ENCODE peak calls at places on chromosome 3, in four cellular contexts. R is HepG2, S is body of pancreas, F is mammary epithelial cell. Q is an unnamed sample.

GRCh38 chr3:122030381-122031122 is 8.5 kb upstream of the ILDR1 start:
- DNase-seq in R (no peak), S (no peak), F (no peak), Q (peak; percentile 54)

GRCh38 chr3:149018247-149018646 is 26.9 kb downstream of the GYG1 start:
- DNase-seq in R (peak; percentile 91), S (no peak), F (no peak), Q (no peak)

GRCh38 chr3:22691407-22691806 is 511.7 kb upstream of the UBE2E2 start:
- DNase-seq in R (no peak), S (no peak), F (no peak), Q (no peak)

GRCh38 chr3:4583441-4583840 is 90.3 kb downstream of the ITPR1 start:
- DNase-seq in R (no peak), S (no peak), F (no peak), Q (no peak)

GRCh38 chr3:114213669-114214541 is 23.5 kb downstream of the ZNF80 start:
- DNase-seq in R (no peak), S (no peak), F (no peak), Q (peak; percentile 80)

GRCh38 chr3:196541684-196542445 is 26.5 kb downstream of the WDR53 start:
- DNase-seq in R (no peak), S (no peak), F (no peak), Q (no peak)

GRCh38 chr3:66362541-66362941 is 138.3 kb downstream of the LRIG1 start:
- DNase-seq in R (no peak), S (no peak), F (no peak), Q (no peak)

GRCh38 chr3:35900079-35900478 is 260.8 kb downstream of the ARPP21 start:
- DNase-seq in R (no peak), S (no peak), F (no peak), Q (no peak)

GRCh38 chr3:187328691-187329090 is 37.2 kb upstream of the MASP1 start:
- DNase-seq in R (no peak), S (no peak), F (no peak), Q (no peak)

GRCh38 chr3:129525341-129525968 is 3.0 kb upstream of the RHO start:
- DNase-seq in R (no peak), S (no peak), F (peak; percentile 36), Q (no peak)

GRCh38 chr3:8506611-8507061 is 5.0 kb downstream of the LMCD1 start:
- DNase-seq in R (no peak), S (no peak), F (no peak), Q (no peak)

GRCh38 chr3:99172736-99173657 is 271.5 kb upstream of the DCBLD2 start:
- DNase-seq in R (peak; percentile 54), S (peak; percentile 54), F (peak; percentile 60), Q (peak; percentile 3)

GRCh38 chr3:183540501-183541234 is 14.8 kb downstream of the KLHL6 start:
- DNase-seq in R (no peak), S (no peak), F (no peak), Q (peak; percentile 67)

GRCh38 chr3:130508970-130509369 is 8.0 kb upstream of the COL6A6 start:
- DNase-seq in R (no peak), S (no peak), F (no peak), Q (no peak)

GRCh38 chr3:185966655-185967054 is 28.8 kb upstream of the TRA2B start:
- DNase-seq in R (peak; percentile 91), S (no peak), F (no peak), Q (no peak)

GRCh38 chr3:142209655-142210054 is 15.7 kb downstream of the GK5 start:
- DNase-seq in R (no peak), S (no peak), F (peak; percentile 47), Q (no peak)

GRCh38 chr3:5194801-5195509 is 7.4 kb downstream of the EDEM1 start:
- DNase-seq in R (peak; percentile 67), S (no peak), F (peak; percentile 90), Q (peak; percentile 60)

GRCh38 chr3:29410200-29410599 is 129.3 kb downstream of the RBMS3 start:
- DNase-seq in R (no peak), S (no peak), F (peak; percentile 4), Q (no peak)

GRCh38 chr3:99236576-99236975 is 335.1 kb upstream of the DCBLD2 start:
- DNase-seq in R (no peak), S (no peak), F (no peak), Q (no peak)

GRCh38 chr3:103295974-103296570 is 861.3 kb downstream of the ZPLD1 start:
- DNase-seq in R (peak; percentile 5), S (no peak), F (peak; percentile 1), Q (no peak)

GRCh38 chr3:108780235-108780634 is 23.0 kb upstream of the RETNLB start:
- DNase-seq in R (no peak), S (no peak), F (no peak), Q (no peak)

GRCh38 chr3:4864503-4864902 is 114.7 kb upstream of the BHLHE40 start:
- DNase-seq in R (no peak), S (no peak), F (peak; percentile 35), Q (no peak)

GRCh38 chr3:177429772-177430171 is 232.5 kb upstream of the TBL1XR1 start:
- DNase-seq in R (no peak), S (no peak), F (no peak), Q (no peak)

GRCh38 chr3:59764131-59764530 is 714.3 kb upstream of the CFAP20DC start:
- DNase-seq in R (no peak), S (no peak), F (no peak), Q (no peak)

GRCh38 chr3:122295286-122295685 is 29.8 kb upstream of the CSTA start:
- DNase-seq in R (no peak), S (no peak), F (no peak), Q (no peak)

GRCh38 chr3:17290894-17291293 is 406.1 kb downstream of the PLCL2 start:
- DNase-seq in R (no peak), S (no peak), F (peak; percentile 54), Q (no peak)

GRCh38 chr3:44584646-44585501 is at the start of gene ZNF660:
- DNase-seq in R (peak; percentile 57), S (peak; percentile 25), F (peak; percentile 2), Q (peak; percentile 58)

GRCh38 chr3:89303721-89304120 is 196.3 kb downstream of the EPHA3 start:
- DNase-seq in R (no peak), S (no peak), F (no peak), Q (no peak)

GRCh38 chr3:122572940-122573412 is 4.5 kb upstream of the PARP15 start:
- DNase-seq in R (peak; percentile 88), S (no peak), F (peak; percentile 77), Q (peak; percentile 38)

GRCh38 chr3:46649436-46649835 is 37.1 kb downstream of the FAM240A start:
- DNase-seq in R (no peak), S (no peak), F (no peak), Q (no peak)

GRCh38 chr3:110821586-110821985 is 250.0 kb upstream of the NECTIN3 start:
- DNase-seq in R (no peak), S (no peak), F (peak; percentile 33), Q (no peak)

GRCh38 chr3:52146811-52147210 is 7.4 kb downstream of the POC1A start:
- DNase-seq in R (no peak), S (no peak), F (no peak), Q (no peak)

GRCh38 chr3:42070089-42070885 is 20.9 kb upstream of the TRAK1 start:
- DNase-seq in R (no peak), S (no peak), F (peak; percentile 22), Q (no peak)

GRCh38 chr3:42068303-42069088 is 22.7 kb upstream of the TRAK1 start:
- DNase-seq in R (no peak), S (no peak), F (peak; percentile 37), Q (no peak)

GRCh38 chr3:42072583-42072924 is 18.6 kb upstream of the TRAK1 start:
- DNase-seq in R (no peak), S (no peak), F (no peak), Q (no peak)

GRCh38 chr3:42072930-42073329 is 18.2 kb upstream of the TRAK1 start:
- DNase-seq in R (no peak), S (no peak), F (no peak), Q (no peak)

GRCh38 chr3:42071720-42072582 is 19.2 kb upstream of the TRAK1 start:
- DNase-seq in R (peak; percentile 39), S (peak; percentile 68), F (peak; percentile 82), Q (no peak)
- TF ChIP-seq CTCF in R (no peak), S (no peak), F (no peak), Q (no peak)

DNA sequence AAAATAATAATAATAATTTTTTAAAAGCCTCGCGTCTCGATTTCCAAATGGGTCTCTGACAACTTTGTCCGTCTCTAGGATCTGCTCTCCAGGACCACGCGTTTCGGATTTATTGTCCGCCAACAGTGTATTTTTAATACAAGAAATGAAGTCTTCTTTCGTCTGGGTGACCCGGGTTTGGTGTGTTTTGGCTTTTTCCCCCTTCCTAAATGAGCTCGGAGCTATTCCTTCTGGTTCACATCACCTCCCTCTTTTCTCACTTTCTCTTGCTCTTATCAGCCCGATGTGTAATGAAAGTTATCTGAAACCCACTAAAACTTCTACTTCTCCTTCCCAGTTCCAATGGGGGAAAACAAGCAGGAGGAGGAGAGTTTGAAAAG is 516.7 kb downstream of the MECOM start:
- DNase-seq in R (no peak), S (peak; percentile 15), F (no peak), Q (no peak)
- H3K4me3 ChIP-seq in R (peak overlapping the region; percentile 54), S (peak overlapping the region; percentile 44), F (peak overlapping the region; percentile 96), Q (peak overlapping the region; percentile 37)

DNA sequence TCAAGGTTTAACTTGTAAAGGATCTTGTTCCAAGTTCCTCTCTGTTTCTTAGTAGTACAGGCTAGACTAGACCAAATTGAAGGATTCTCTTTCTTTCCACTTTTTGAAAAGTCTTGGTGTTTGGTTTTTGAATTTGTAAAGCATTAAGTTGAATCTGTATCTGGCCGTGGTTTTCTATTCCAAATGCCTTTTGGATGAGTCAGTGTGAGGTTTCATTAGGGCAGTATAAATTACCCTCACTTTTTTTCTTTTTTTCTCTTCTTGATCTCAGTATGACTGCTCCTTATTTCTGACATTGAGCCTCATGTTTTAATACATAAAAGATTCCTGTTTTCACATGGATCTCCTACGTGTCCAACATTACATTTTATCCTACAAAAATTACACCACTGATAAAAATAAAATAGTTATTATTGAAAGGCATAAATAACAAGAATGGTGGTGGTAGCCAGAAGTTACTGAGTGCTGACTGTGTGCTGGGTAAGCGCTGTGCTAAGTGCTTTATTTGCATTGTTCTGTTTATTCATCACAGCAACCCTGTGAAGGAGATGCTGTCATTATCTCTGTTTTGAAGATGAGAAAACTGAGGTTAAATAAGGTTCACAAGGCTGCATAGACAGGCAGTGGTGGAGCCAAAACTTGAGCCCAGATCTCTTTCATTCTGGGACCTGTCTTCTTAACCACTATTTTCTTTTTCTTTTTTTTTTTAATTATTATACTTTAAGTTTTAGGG is 48.3 kb downstream of the MITF start:
- DNase-seq in R (no peak), S (no peak), F (peak; percentile 66), Q (no peak)
- H3K27me3 ChIP-seq in R (no peaks in the 10 kb centered on the region), S (no peaks in the 10 kb centered on the region), F (no peaks in the 10 kb centered on the region), Q (no peaks in the 10 kb centered on the region)

DNA sequence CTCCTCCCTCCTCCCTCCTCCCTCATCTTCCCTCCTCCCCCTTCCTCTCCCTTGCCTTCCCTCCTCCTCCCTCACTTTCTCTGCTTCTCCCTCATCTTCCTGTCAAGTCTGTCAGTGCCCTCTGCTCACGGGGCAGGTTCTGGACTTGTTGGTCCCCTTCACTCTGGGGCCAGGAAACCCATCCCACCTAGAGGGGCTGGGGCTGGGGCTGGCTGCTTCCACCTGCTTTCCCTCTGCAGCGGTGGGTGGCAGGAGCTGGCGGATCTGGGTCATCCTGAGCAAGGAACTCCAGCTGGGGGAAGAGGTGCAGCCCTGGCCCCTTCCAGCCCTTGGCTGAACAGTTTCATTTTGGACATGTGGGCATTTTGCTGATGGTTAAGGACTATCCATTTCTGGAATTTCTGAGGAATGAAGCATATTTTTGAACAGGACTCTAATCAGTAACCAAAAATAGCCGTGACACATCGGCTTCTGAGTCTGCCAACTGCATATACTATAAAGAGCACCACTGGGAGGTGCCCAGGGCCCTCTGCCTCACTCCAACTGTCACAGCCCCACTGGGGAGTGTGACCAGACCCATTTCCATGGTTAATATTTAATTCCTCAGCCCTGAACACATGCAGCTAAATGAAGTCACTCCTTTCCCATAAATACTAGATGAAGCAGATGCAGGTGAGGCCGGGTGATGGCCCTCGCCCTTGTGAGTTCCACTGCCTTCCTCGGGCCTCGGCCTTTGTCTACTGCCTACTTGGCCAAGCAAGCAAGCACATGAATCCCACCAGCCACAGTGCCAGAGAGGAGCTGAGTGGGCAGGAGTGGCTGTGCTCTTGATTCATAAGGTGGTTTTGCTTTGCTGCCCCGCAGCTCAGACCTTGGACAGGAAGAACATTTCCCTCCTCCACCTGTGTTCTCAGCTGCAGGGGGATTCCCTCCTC is 39.8 kb downstream of the CHDH start:
- DNase-seq in R (peak; percentile 23), S (peak; percentile 44), F (no peak), Q (no peak)
- TF ChIP-seq CTCF in R (no peak), S (peak; percentile 20), F (no peak), Q (no peak)

Q was measured in GM06990.